ENCODE peak calls at places on chromosome 5, in nine cellular contexts. Y, W, S, U, L, F, N, Z and R are unnamed samples.

GRCh38 chr5:57804007-57804444 is 321.4 kb upstream of the ACTBL2 start:
- DNase-seq in S (no peak), U (no peak), Z (no peak), F (no peak), L (no peak), N (no peak), W (peak), Y (no peak), R (peak)

GRCh38 chr5:31963358-31963757 is 210.8 kb downstream of the GOLPH3 start:
- DNase-seq in Y (no peak), W (no peak), L (no peak), U (no peak), F (no peak), N (no peak), Z (no peak), S (no peak), R (no peak)

GRCh38 chr5:118863345-118863744 is 125.0 kb downstream of the DTWD2 start:
- DNase-seq in L (no peak), W (peak), Y (no peak), F (no peak), Z (no peak), U (no peak), S (no peak), N (no peak), R (no peak)

GRCh38 chr5:108560581-108560980 is 178.7 kb upstream of the FBXL17 start:
- DNase-seq in N (no peak), S (no peak), Z (peak), Y (no peak), L (no peak), U (no peak), F (no peak), W (peak), R (peak)

GRCh38 chr5:126851441-126852103 is 74.6 kb downstream of the LMNB1 start:
- DNase-seq in Z (peak), F (no peak), W (no peak), U (no peak), L (no peak), N (no peak), S (no peak), Y (no peak), R (peak)

GRCh38 chr5:179729727-179730126 is 2.9 kb upstream of the MAML1 start:
- DNase-seq in L (no peak), Y (no peak), Z (no peak), F (no peak), W (no peak), S (no peak), U (no peak), N (no peak), R (no peak)

GRCh38 chr5:18305288-18305899 is 671.1 kb downstream of the TAF11L14 start:
- DNase-seq in Y (no peak), S (peak), F (no peak), L (peak), N (peak), W (peak), Z (peak), U (peak), R (peak)

GRCh38 chr5:95892784-95893354 is 68.8 kb downstream of the ELL2 start:
- DNase-seq in N (no peak), W (peak), U (peak), Z (peak), S (peak), Y (peak), F (peak), L (peak), R (peak)

DNA sequence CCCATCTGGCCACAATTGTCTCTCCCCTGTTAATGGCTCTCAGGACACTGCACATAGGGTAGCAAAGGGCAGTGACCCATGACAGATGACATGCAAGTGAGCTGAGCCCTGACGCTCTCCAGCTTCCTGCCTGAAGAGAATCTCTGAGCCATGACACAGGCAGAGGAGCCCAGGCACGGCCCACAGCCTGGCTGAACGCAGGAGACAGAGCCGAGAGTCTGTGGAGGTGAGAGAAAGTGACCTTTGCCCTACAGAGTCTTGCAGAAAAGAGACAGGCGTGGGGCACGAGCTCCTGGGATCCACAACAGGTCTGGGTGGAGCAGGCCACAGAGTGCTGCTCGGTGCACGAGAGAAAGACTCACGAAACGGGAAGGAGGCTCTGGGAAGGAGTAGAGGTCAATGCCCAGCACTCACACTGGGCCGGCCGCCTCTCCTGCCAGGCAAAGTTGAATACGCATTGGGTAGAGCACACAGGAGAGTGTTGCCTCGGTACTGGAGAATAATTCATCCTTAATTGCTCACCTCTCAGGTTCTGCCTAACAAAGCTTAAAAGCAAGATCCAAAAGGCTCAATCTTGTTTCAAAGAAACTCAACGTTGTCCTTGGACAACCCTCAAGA is 90.3 kb downstream of the MRPL36 start:
- DNase-seq in N (no peak), U (no peak), F (no peak), S (peak), Y (no peak), Z (no peak), W (no peak), L (no peak), R (no peak)
- H3K4me3 ChIP-seq in N (no peak), U (no peak), F (no peak), S (peak), Y (no peak), Z (no peak), W (no peak), L (no peak), R (no peak)

GRCh38 chr5:142958933-142959682 is 188.9 kb downstream of the ARHGAP26 start:
- DNase-seq in S (no peak), U (peak), L (no peak), F (no peak), N (no peak), Z (no peak), Y (no peak), W (no peak), R (no peak)

GRCh38 chr5:142960309-142960696 is 190.1 kb downstream of the ARHGAP26 start:
- DNase-seq in U (no peak), Y (no peak), F (no peak), L (no peak), N (no peak), Z (peak), W (peak), S (no peak), R (peak)

GRCh38 chr5:142959683-142960308 is 189.6 kb downstream of the ARHGAP26 start:
- DNase-seq in W (no peak), N (no peak), F (no peak), L (peak), S (no peak), U (peak), Y (no peak), Z (no peak), R (no peak)

GRCh38 chr5:142962172-142962528 is 192.0 kb downstream of the ARHGAP26 start:
- DNase-seq in F (no peak), W (no peak), S (no peak), L (no peak), N (no peak), Y (no peak), Z (no peak), U (no peak), R (no peak)

DNA sequence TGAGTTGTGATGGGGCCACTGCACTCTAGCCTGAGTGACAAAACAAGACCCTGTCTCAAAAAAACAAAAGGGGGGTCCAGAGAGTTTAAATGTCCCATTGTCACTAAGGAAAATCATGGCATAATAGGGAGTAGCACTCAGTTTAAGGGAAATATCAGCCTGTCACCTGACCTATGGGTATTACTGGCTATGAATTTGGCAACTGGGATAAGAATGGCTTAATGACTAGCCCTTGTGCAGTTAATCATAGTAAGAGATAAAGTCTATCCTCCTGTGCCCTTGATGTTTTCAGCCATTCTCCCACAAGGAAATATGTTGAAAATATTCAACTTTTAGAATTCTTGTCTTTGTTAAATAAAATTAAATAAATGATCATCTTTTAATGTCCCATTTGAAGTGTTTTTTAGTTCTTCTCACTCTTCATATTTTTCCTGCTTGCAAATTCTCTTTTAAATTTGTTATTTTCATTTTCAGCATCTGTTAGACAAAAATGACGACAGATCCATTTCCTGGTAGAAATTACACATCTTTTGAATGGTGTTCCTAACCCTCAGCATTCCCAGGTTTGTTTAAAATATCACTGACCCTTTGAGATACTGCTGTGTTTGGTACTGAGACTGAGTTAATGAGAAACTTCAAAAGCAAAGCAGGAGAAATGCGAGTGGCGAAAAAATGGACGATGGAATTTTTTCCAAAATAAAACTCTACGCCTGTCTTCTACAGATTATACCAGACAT is 191.4 kb downstream of the ARHGAP26 start:
- DNase-seq in S (no peak), L (no peak), N (no peak), Z (no peak), U (no peak), F (no peak), Y (no peak), W (no peak), R (no peak)
- H3K4me3 ChIP-seq in S (no peak), L (no peak), N (no peak), Z (no peak), U (no peak), F (no peak), Y (no peak), W (no peak), R (no peak)

GRCh38 chr5:36691241-36691640 is 84.8 kb downstream of the SLC1A3 start:
- DNase-seq in U (no peak), Z (no peak), L (no peak), N (no peak), Y (no peak), W (no peak), F (no peak), S (no peak), R (no peak)

GRCh38 chr5:36694351-36694750 is 87.9 kb downstream of the SLC1A3 start:
- DNase-seq in N (no peak), U (no peak), W (no peak), Y (no peak), S (no peak), F (no peak), L (no peak), Z (no peak), R (no peak)

GRCh38 chr5:36691993-36692392 is 85.6 kb downstream of the SLC1A3 start:
- DNase-seq in W (peak), Y (no peak), Z (no peak), N (no peak), S (no peak), U (no peak), L (no peak), F (no peak), R (no peak)

GRCh38 chr5:36690041-36690941 is 83.9 kb downstream of the SLC1A3 start:
- DNase-seq in L (peak), Z (peak), Y (peak), U (peak), S (peak), W (peak), F (peak), N (peak), R (peak)

GRCh38 chr5:36692791-36693763 is 86.7 kb downstream of the SLC1A3 start:
- DNase-seq in S (peak), F (peak), W (peak), Z (peak), L (peak), U (peak), N (peak), Y (peak), R (peak)
- H3K4me3 ChIP-seq in S (peak), F (no peak), W (peak), Z (no peak), L (peak), U (peak), N (peak), Y (no peak), R (peak)

DNA sequence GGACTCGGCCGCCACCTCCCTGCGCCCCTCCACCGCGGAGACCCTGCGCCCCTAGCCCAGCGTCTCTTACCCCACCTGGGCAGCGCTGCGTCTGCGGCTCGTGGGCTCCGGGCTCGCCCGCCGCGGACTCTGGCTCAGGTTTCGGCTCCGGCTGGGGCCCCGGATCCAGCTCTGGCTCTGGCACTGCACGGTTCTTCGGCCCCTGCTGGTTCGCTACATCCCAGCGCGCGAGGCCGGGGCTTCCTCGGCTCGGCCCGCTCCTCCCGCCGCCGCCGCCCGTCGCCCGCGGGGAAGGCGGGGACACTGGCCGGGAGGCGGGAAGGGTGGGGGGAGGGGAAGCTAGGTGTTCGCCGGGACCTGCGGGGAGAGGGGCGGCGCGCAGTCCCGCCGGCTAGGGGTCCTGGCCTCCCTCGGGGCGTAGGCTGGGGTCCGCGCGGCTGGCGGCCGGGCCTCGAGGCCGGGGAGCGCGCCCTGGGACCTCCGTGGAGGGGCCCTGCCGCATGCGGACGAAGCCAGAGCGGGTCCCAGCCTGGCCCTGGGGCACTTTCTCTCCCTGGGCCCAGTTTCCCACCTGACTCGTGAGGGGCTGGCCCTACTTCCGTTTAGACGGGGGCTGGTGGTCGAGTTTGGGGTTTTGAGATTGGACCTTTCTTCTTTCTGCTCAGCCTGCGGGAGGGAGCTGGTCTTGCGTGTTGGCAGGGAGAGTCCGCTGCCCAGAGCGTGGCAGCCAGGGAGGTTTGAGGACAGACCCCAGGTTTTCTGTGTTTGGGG is 5.7 kb upstream of the PITX1 start:
- DNase-seq in U (no peak), Z (no peak), S (peak), F (no peak), W (peak), L (no peak), Y (no peak), N (no peak), R (no peak)
- H3K4me3 ChIP-seq in U (no peak), Z (no peak), S (peak), F (peak), W (no peak), L (no peak), Y (peak), N (no peak), R (no peak)

DNA sequence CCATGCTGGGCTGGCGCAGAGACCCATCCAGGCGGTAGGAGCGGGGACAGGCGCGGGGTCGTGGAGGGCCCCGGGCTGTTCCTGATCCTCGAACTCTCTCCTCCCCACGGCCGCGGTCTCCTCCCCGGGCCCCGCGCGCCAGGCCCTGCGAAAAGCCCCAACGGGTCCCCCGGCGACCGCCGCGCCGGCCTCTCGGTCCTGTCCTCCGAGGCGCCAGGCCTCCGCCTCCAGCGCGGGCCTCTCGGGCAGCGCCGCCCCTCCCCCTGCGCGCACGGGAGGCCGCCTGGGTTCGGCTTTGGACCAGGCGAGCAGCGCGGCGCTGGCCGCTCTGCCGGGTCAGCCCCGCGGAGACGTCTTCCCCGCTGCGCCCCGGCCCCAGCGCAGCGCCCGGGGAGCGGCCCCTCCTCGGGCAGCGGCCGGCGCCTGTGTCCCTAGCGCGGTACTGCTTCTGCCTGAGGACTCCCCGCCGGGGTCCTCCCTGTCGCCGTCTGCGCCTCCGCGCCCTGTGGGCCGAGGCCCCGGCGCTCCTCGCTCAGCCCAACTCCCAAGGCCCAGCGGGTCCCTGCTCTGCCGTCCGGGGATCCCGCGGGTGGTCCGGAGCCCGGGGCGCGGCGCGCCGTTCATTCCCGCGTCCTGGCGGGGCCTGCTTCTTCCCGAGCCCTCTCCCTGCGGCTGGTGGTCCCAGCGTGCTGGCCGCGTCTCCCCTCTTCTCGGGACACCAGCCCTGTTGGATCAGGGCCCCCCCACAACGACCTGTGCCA is 13.4 kb downstream of the COL23A1 start:
- DNase-seq in L (no peak), S (peak), N (peak), U (no peak), F (no peak), Z (no peak), W (no peak), Y (no peak), R (no peak)
- H3K4me3 ChIP-seq in L (no peak), S (peak), N (no peak), U (no peak), F (peak), Z (peak), W (no peak), Y (no peak), R (no peak)

GRCh38 chr5:78362220-78362619 is 1.8 kb downstream of the SCAMP1 start:
- DNase-seq in Y (no peak), L (no peak), W (no peak), U (no peak), F (no peak), Z (no peak), N (no peak), S (no peak), R (no peak)
- H3K4me3 ChIP-seq in Y (no peak), L (peak), W (peak), U (peak), F (no peak), Z (peak), N (no peak), S (no peak), R (no peak)

DNA sequence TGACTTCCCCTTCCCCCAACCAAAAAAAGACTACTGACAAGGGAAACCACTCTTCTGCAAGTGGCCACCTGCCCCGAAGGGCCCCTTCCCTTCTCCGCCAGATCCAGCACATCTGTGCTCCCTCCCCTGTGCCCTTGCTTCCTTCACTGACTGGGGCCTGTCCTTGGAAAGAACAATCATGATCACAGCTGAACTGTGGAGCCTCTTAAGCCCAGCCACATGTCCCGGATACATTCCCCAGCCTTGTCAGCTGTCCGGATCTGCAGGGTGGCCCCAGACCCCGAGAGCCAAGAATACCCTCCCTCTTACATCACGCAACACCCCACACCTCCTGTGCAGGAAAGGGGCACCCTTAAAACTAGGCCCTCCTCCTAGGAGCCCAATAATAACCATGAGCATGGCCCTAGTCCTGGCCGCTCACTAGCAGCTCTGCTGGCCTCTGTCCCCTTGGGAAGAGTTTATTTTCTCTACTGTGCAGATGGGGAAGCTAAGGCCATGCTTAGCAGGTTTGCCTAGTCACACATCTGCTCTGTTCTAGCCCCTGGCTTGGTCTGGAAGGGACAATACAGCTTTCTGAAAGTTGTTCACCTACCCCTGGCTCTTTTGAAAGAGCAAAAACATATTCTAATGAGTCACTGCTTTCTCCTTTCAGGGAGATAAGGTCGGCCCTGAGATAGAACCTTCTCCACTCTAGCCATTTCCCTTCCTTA is 3.8 kb downstream of the SPRY4 start:
- DNase-seq in Z (peak), L (no peak), W (peak), U (peak), Y (no peak), F (no peak), N (peak), S (no peak), R (peak)
- H3K4me3 ChIP-seq in Z (no peak), L (no peak), W (peak), U (peak), Y (no peak), F (no peak), N (peak), S (peak), R (peak)

GRCh38 chr5:83740741-83741140 is 20.1 kb upstream of the HAPLN1 start:
- DNase-seq in Y (no peak), W (no peak), S (no peak), N (no peak), Z (no peak), F (no peak), L (peak), U (no peak), R (no peak)
- H3K4me3 ChIP-seq in Y (no peak), W (no peak), S (no peak), N (no peak), Z (no peak), F (no peak), L (no peak), U (no peak), R (no peak)

DNA sequence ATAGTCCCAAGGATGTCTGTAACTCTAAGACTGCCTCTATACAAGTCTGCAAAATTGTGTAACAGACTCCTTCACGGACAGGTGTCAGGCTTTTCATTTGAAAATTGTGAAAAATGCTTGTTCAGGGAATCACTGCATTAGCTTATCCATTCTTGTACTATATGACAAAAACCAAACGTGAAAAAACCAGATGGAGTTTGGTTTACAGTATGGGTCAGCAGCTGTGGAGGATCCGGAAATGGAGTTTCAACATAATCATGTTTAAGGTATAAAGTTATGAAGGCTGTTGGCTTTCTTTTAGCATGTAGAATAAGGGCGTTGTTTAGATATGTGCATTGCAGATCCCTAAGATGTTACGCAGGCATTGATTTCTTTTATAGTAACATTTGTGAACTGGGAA is 123.9 kb downstream of the GDNF start:
- DNase-seq in Y (no peak), Z (no peak), N (no peak), U (no peak), S (no peak), W (no peak), F (no peak), L (no peak), R (no peak)
- H3K4me3 ChIP-seq in Y (no peak), Z (no peak), N (no peak), U (no peak), S (no peak), W (no peak), F (no peak), L (no peak), R (no peak)